ENCODE peak calls at places on chromosome 11, in six cellular contexts. U is coronary artery, Q is Peyer's patch, O is AG09309, C is cardiac muscle cell, L is AG04450. F is an unnamed sample.

GRCh38 chr11:108609681-108610080 is 16.1 kb upstream of the EXPH5 start:
- DNase-seq in U (no peak), Q (no peak), O (no peak), C (peak; percentile 79), L (no peak), F (no peak)

GRCh38 chr11:106031210-106031845 is 9.3 kb upstream of the MSANTD4 start:
- DNase-seq in U (no peak), Q (no peak), O (no peak), C (no peak), L (no peak), F (no peak)

GRCh38 chr11:106127604-106128003 is 50.1 kb downstream of the AASDHPPT start:
- DNase-seq in U (no peak), Q (no peak), O (no peak), C (no peak), L (no peak), F (no peak)

GRCh38 chr11:11313426-11313825 is 39.6 kb downstream of the CSNK2A3 start:
- DNase-seq in U (no peak), Q (no peak), O (peak; percentile 59), C (peak; percentile 17), L (no peak), F (peak; percentile 10)

GRCh38 chr11:126585388-126586302 is 230.2 kb downstream of the ST3GAL4 start:
- DNase-seq in U (peak; percentile 78), Q (peak; percentile 49), O (peak; percentile 75), C (peak; percentile 96), L (peak; percentile 90), F (peak; percentile 83)

GRCh38 chr11:59172345-59173079 is 580 bp downstream of the DTX4 start:
- DNase-seq in U (no peak), Q (peak; percentile 80), O (no peak), C (peak; percentile 11), L (no peak), F (no peak)

GRCh38 chr11:119876841-119877240 is 147.8 kb upstream of the NECTIN1 start:
- DNase-seq in U (no peak), Q (no peak), O (no peak), C (no peak), L (no peak), F (no peak)

GRCh38 chr11:119513806-119514170 is 90.8 kb upstream of the THY1 start:
- DNase-seq in U (no peak), Q (no peak), O (no peak), C (no peak), L (no peak), F (no peak)

DNA sequence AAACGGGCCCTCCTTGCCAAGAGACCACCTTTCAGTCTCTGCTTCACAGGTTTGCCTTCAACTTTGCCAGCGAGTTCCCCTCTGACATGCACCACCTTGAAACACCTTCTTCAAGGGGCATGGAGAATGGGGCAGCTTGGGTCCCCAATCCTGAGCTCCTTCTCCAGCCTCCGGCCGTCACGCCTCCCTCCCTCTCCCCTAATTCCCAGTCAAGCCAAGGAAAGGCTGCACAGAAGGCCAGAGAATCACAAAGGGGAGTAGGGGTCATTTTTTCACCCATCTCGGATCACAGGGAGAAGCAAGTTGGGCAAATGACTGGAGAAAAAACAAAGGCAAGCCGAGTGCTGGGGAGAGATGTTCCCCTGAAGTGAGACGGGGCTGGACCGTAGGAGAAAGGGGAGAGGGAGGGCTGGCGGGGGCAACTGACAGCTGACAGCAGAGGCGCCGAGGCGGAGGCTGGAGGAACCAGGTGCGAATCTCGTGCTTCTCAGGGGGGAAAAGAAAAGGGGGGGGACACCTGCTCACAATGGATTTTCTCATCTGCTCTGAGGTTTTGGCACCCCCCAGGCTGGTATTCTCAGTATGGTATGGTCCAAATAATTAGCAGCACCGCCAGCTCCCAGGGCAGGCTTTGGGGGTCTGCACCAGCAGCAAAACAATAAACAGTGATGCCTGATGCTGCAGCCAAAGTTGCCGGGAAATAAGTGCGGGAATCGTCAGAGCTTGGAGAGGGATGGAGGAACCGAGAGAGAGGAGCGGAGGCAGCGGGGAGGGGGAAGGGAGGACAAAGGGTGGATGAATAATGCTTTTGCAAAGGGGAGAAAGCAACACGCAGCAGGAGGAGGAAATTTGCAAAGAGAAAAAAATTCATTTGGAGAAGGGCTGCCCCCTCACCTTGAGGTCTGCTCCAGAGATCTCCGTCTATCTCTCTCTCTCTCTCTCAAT is 649 bp downstream of the YPEL4 start:
- DNase-seq in U (no peak), Q (no peak), O (no peak), C (peak; percentile 56), L (no peak), F (no peak)
- H3K4me3 ChIP-seq in U (peak overlapping the region; percentile 53), Q (peak overlapping the region; percentile 16), O (peak overlapping the region; percentile 41), C (peak overlapping the region; percentile 26), L (peak overlapping the region; percentile 69), F (peak overlapping the region; percentile 55)

GRCh38 chr11:62712861-62713260 is 5.4 kb downstream of the GNG3 start:
- DNase-seq in U (no peak), Q (no peak), O (no peak), C (no peak), L (no peak), F (no peak)

GRCh38 chr11:62716206-62716605 is 8.7 kb downstream of the GNG3 start:
- DNase-seq in U (no peak), Q (no peak), O (no peak), C (no peak), L (no peak), F (no peak)

GRCh38 chr11:62716816-62717215 is 9.3 kb downstream of the GNG3 start:
- DNase-seq in U (no peak), Q (peak; percentile 14), O (no peak), C (no peak), L (no peak), F (no peak)

GRCh38 chr11:62713343-62713742 is 5.9 kb downstream of the GNG3 start:
- DNase-seq in U (no peak), Q (peak; percentile 84), O (no peak), C (no peak), L (no peak), F (no peak)

GRCh38 chr11:62715150-62716130 is 8.0 kb downstream of the GNG3 start:
- DNase-seq in U (no peak), Q (no peak), O (no peak), C (no peak), L (no peak), F (no peak)
- TF ChIP-seq CTCF in U (no peak), Q (no peak), O (no peak), C (no peak), L (no peak), F (no peak)

GRCh38 chr11:57311109-57311936 is 13.4 kb downstream of the TNKS1BP1 start:
- DNase-seq in U (peak; percentile 98), Q (peak; percentile 94), O (peak; percentile 91), C (peak; percentile 99), L (peak; percentile 94), F (peak; percentile 93)
- H3K4me3 ChIP-seq in U (peak overlapping the region; percentile 86), Q (peak overlapping the region; percentile 26), O (peak overlapping the region; percentile 32), C (peak overlapping the region; percentile 18), L (peak overlapping the region; percentile 67), F (peak overlapping the region; percentile 52)

GRCh38 chr11:90542092-90542491 is 319.2 kb upstream of the CHORDC1 start:
- DNase-seq in U (no peak), Q (no peak), O (no peak), C (no peak), L (no peak), F (no peak)
- TF ChIP-seq CTCF in U (no peak), Q (no peak), O (no peak), C (no peak), L (no peak), F (peak; percentile 24)

GRCh38 chr11:64306563-64306875 is 1.2 kb downstream of the ESRRA start:
- DNase-seq in U (no peak), Q (no peak), O (no peak), C (no peak), L (no peak), F (no peak)

GRCh38 chr11:64304032-64304315 is 1.4 kb upstream of the ESRRA start:
- DNase-seq in U (no peak), Q (no peak), O (no peak), C (no peak), L (no peak), F (no peak)

GRCh38 chr11:64305691-64306562 is 603 bp downstream of the ESRRA start:
- DNase-seq in U (no peak), Q (peak; percentile 94), O (no peak), C (peak; percentile 42), L (no peak), F (no peak)

GRCh38 chr11:64304316-64305072 is 830 bp upstream of the ESRRA start:
- DNase-seq in U (peak; percentile 93), Q (peak; percentile 98), O (peak; percentile 57), C (peak; percentile 93), L (peak; percentile 78), F (peak; percentile 55)

GRCh38 chr11:64305075-64305690 is at the start of gene ESRRA:
- DNase-seq in U (peak; percentile 99), Q (peak; percentile 100), O (peak; percentile 74), C (peak; percentile 99), L (peak; percentile 90), F (peak; percentile 92)
- H3K4me3 ChIP-seq in U (peak within 1 kb of the TSS; percentile 99), Q (peak within 1 kb of the TSS; percentile 89), O (peak within 1 kb of the TSS; percentile 93), C (peak within 1 kb of the TSS; percentile 71), L (peak within 1 kb of the TSS; percentile 76), F (peak within 1 kb of the TSS; percentile 73)